ENCODE peak calls at places on chromosome 10, in six cellular contexts. One of them, this sample, is unnamed.

GRCh38 chr10:88831709-88832108 is 19.9 kb downstream of the ANKRD22 start:
- DNase-seq in neural progenitor cell: no peak
- DNase-seq in IMR-90: no peak
- DNase-seq in fibroblast of lung: no peak
- DNase-seq in OCI-LY7: no peak
- DNase-seq in hepatocyte: no peak
- DNase-seq in this sample: no peak

GRCh38 chr10:120503695-120504094 is 46.7 kb downstream of the PLPP4 start:
- DNase-seq in neural progenitor cell: no peak
- DNase-seq in IMR-90: no peak
- DNase-seq in fibroblast of lung: peak
- DNase-seq in OCI-LY7: no peak
- DNase-seq in hepatocyte: peak
- DNase-seq in this sample: no peak

GRCh38 chr10:86117051-86117450 is 249.5 kb downstream of the GRID1 start:
- DNase-seq in neural progenitor cell: no peak
- DNase-seq in IMR-90: no peak
- DNase-seq in fibroblast of lung: no peak
- DNase-seq in OCI-LY7: no peak
- DNase-seq in hepatocyte: no peak
- DNase-seq in this sample: no peak

GRCh38 chr10:98676895-98677294 is 230.2 kb upstream of the HPS1 start:
- DNase-seq in neural progenitor cell: no peak
- DNase-seq in IMR-90: no peak
- DNase-seq in fibroblast of lung: no peak
- DNase-seq in OCI-LY7: no peak
- DNase-seq in hepatocyte: no peak
- DNase-seq in this sample: no peak

GRCh38 chr10:24762966-24763623 is 39.4 kb upstream of the ARHGAP21 start:
- DNase-seq in neural progenitor cell: no peak
- DNase-seq in IMR-90: peak
- DNase-seq in fibroblast of lung: peak
- DNase-seq in OCI-LY7: no peak
- DNase-seq in hepatocyte: no peak
- DNase-seq in this sample: no peak

GRCh38 chr10:47383254-47384147 is 592 bp downstream of the ZNF488 start:
- DNase-seq in neural progenitor cell: peak
- DNase-seq in IMR-90: no peak
- DNase-seq in fibroblast of lung: no peak
- DNase-seq in OCI-LY7: peak
- DNase-seq in hepatocyte: no peak
- DNase-seq in this sample: no peak

GRCh38 chr10:3265081-3265480 is 92.5 kb upstream of the PITRM1 start:
- DNase-seq in neural progenitor cell: no peak
- DNase-seq in IMR-90: peak
- DNase-seq in fibroblast of lung: peak
- DNase-seq in OCI-LY7: no peak
- DNase-seq in hepatocyte: no peak
- DNase-seq in this sample: no peak

GRCh38 chr10:100993986-100994708 is 5.5 kb upstream of the LZTS2 start:
- DNase-seq in neural progenitor cell: peak
- DNase-seq in IMR-90: peak
- DNase-seq in fibroblast of lung: no peak
- DNase-seq in OCI-LY7: no peak
- DNase-seq in hepatocyte: peak
- DNase-seq in this sample: no peak

GRCh38 chr10:19788075-19788686 is 28.1 kb upstream of the PLXDC2 start:
- DNase-seq in neural progenitor cell: peak
- DNase-seq in IMR-90: peak
- DNase-seq in fibroblast of lung: peak
- DNase-seq in OCI-LY7: peak
- DNase-seq in hepatocyte: peak
- DNase-seq in this sample: peak

GRCh38 chr10:34766256-34766580 is 48.9 kb downstream of the PARD3 start:
- DNase-seq in neural progenitor cell: no peak
- DNase-seq in IMR-90: no peak
- DNase-seq in fibroblast of lung: peak
- DNase-seq in OCI-LY7: no peak
- DNase-seq in hepatocyte: no peak
- DNase-seq in this sample: no peak

GRCh38 chr10:8034666-8035640 is 19.5 kb upstream of the GATA3 start:
- DNase-seq in neural progenitor cell: peak
- DNase-seq in IMR-90: no peak
- DNase-seq in fibroblast of lung: peak
- DNase-seq in OCI-LY7: no peak
- DNase-seq in hepatocyte: no peak
- DNase-seq in this sample: peak

GRCh38 chr10:35232509-35232908 is 103.8 kb upstream of the CCNY start:
- DNase-seq in neural progenitor cell: no peak
- DNase-seq in IMR-90: no peak
- DNase-seq in fibroblast of lung: no peak
- DNase-seq in OCI-LY7: no peak
- DNase-seq in hepatocyte: no peak
- DNase-seq in this sample: no peak

GRCh38 chr10:127813290-127813689 is 76.3 kb downstream of the FOXI2 start:
- DNase-seq in neural progenitor cell: peak
- DNase-seq in IMR-90: no peak
- DNase-seq in fibroblast of lung: no peak
- DNase-seq in OCI-LY7: no peak
- DNase-seq in hepatocyte: no peak
- DNase-seq in this sample: no peak

GRCh38 chr10:71241114-71241898 is 28.9 kb downstream of the UNC5B start:
- DNase-seq in neural progenitor cell: no peak
- DNase-seq in IMR-90: peak
- DNase-seq in fibroblast of lung: peak
- DNase-seq in OCI-LY7: no peak
- DNase-seq in hepatocyte: no peak
- DNase-seq in this sample: no peak

GRCh38 chr10:91683976-91684375 is 51.1 kb upstream of the PPP1R3C start:
- DNase-seq in neural progenitor cell: peak
- DNase-seq in IMR-90: peak
- DNase-seq in fibroblast of lung: peak
- DNase-seq in OCI-LY7: no peak
- DNase-seq in hepatocyte: no peak
- DNase-seq in this sample: no peak

GRCh38 chr10:124588736-124589451 is 127.3 kb downstream of the LHPP start:
- DNase-seq in neural progenitor cell: no peak
- DNase-seq in IMR-90: peak
- DNase-seq in fibroblast of lung: peak
- DNase-seq in OCI-LY7: no peak
- DNase-seq in hepatocyte: peak
- DNase-seq in this sample: no peak

GRCh38 chr10:68154211-68154497 is 44.9 kb downstream of the MYPN start:
- DNase-seq in neural progenitor cell: peak
- DNase-seq in IMR-90: peak
- DNase-seq in fibroblast of lung: peak
- DNase-seq in OCI-LY7: peak
- DNase-seq in hepatocyte: no peak
- DNase-seq in this sample: no peak

GRCh38 chr10:57657164-57657765 is 610.4 kb downstream of the IPMK start:
- DNase-seq in neural progenitor cell: peak
- DNase-seq in IMR-90: peak
- DNase-seq in fibroblast of lung: peak
- DNase-seq in OCI-LY7: peak
- DNase-seq in hepatocyte: peak
- DNase-seq in this sample: peak

GRCh38 chr10:14014423-14014822 is 316.3 kb downstream of the FRMD4A start:
- DNase-seq in neural progenitor cell: no peak
- DNase-seq in IMR-90: no peak
- DNase-seq in fibroblast of lung: no peak
- DNase-seq in OCI-LY7: no peak
- DNase-seq in hepatocyte: no peak
- DNase-seq in this sample: no peak

GRCh38 chr10:14008648-14009072 is 322.1 kb downstream of the FRMD4A start:
- DNase-seq in neural progenitor cell: no peak
- DNase-seq in IMR-90: peak
- DNase-seq in fibroblast of lung: no peak
- DNase-seq in OCI-LY7: no peak
- DNase-seq in hepatocyte: no peak
- DNase-seq in this sample: no peak

GRCh38 chr10:14009315-14010082 is 321.2 kb downstream of the FRMD4A start:
- DNase-seq in neural progenitor cell: no peak
- DNase-seq in IMR-90: peak
- DNase-seq in fibroblast of lung: peak
- DNase-seq in OCI-LY7: no peak
- DNase-seq in hepatocyte: peak
- DNase-seq in this sample: no peak

GRCh38 chr10:14010827-14011574 is 319.7 kb downstream of the FRMD4A start:
- DNase-seq in neural progenitor cell: no peak
- DNase-seq in IMR-90: no peak
- DNase-seq in fibroblast of lung: no peak
- DNase-seq in OCI-LY7: no peak
- DNase-seq in hepatocyte: no peak
- DNase-seq in this sample: no peak

GRCh38 chr10:14010083-14010551 is 320.6 kb downstream of the FRMD4A start:
- DNase-seq in neural progenitor cell: peak
- DNase-seq in IMR-90: peak
- DNase-seq in fibroblast of lung: peak
- DNase-seq in OCI-LY7: no peak
- DNase-seq in hepatocyte: no peak
- DNase-seq in this sample: no peak
- H3K27ac ChIP-seq in neural progenitor cell: no peak
- H3K27ac ChIP-seq in IMR-90: peak
- H3K27ac ChIP-seq in fibroblast of lung: peak
- H3K27ac ChIP-seq in OCI-LY7: no peak
- H3K27ac ChIP-seq in hepatocyte: peak
- H3K27ac ChIP-seq in this sample: no peak

DNA sequence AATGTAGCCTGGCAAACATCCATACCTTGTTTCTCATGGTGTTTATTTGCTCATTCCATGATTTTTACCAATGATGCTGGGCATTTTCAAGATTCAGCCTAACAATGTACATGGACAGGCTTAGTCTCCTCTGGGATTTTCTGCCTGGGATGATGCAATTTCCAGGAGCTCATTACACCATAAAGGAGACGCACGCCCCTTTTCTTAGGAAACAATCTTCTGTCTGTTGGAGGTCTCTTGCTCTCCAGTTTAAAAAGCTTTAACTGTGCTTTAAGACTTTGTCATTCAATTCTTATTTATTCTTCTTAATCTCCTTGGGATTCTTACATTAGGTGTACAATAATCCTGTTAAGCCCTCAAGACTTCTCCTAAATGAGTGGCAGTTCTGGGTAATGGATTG is 150.3 kb upstream of the NRP1 start:
- DNase-seq in neural progenitor cell: peak
- DNase-seq in IMR-90: peak
- DNase-seq in fibroblast of lung: no peak
- DNase-seq in OCI-LY7: no peak
- DNase-seq in hepatocyte: peak
- DNase-seq in this sample: no peak
- H2AFZ ChIP-seq in neural progenitor cell: no peak
- H2AFZ ChIP-seq in IMR-90: no peak
- H2AFZ ChIP-seq in fibroblast of lung: no peak
- H2AFZ ChIP-seq in OCI-LY7: no peak
- H2AFZ ChIP-seq in hepatocyte: no peak
- H2AFZ ChIP-seq in this sample: no peak

DNA sequence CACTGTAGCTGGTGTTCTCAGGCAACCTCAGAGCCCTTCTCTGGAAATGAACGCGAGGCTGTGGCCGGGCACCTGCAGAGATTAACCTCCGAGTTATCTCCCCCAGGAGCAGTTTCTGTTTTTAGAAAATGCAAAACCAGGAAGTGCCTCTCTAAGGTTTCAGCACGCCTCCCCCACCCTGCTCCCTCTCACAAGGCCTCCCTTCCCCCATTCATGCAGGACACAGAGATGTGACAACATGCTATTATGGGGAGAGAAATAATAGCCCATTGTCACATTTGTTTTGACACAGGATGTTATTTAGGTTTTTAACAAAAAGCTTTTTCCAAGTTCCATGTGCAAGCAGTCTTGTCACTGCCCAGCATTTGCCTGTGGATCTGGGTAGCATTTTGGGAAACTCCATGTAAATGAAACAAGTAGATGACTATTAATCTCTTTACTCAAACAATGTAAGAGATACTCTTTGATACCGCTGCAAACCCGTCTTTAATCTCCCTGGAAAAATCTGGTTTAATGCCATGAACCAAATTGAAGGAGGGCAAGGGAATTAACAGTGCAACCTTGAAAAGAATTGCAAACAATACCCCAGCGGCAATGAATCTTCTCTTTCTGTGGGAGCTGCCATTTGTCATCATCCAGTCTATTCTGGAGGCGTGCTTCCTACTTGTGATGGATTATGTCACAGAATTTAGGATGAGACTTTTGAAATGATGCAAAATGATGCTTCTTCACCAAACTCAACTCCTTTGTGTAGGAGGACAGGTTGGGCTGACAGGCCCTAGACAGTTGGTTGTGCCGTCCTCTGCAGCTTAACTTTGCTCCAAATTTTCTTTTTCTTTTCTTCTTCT is 86.5 kb upstream of the NMT2 start:
- DNase-seq in neural progenitor cell: no peak
- DNase-seq in IMR-90: no peak
- DNase-seq in fibroblast of lung: no peak
- DNase-seq in OCI-LY7: no peak
- DNase-seq in hepatocyte: no peak
- DNase-seq in this sample: no peak
- H3K27ac ChIP-seq in neural progenitor cell: no peak
- H3K27ac ChIP-seq in IMR-90: no peak
- H3K27ac ChIP-seq in fibroblast of lung: no peak
- H3K27ac ChIP-seq in OCI-LY7: no peak
- H3K27ac ChIP-seq in hepatocyte: no peak
- H3K27ac ChIP-seq in this sample: no peak

GRCh38 chr10:76354921-76355320 is 923.5 kb downstream of the LRMDA start:
- DNase-seq in neural progenitor cell: no peak
- DNase-seq in IMR-90: no peak
- DNase-seq in fibroblast of lung: no peak
- DNase-seq in OCI-LY7: no peak
- DNase-seq in hepatocyte: no peak
- DNase-seq in this sample: no peak

GRCh38 chr10:76353124-76353851 is 921.9 kb downstream of the LRMDA start:
- DNase-seq in neural progenitor cell: no peak
- DNase-seq in IMR-90: no peak
- DNase-seq in fibroblast of lung: peak
- DNase-seq in OCI-LY7: no peak
- DNase-seq in hepatocyte: no peak
- DNase-seq in this sample: no peak

GRCh38 chr10:76354349-76354748 is 922.9 kb downstream of the LRMDA start:
- DNase-seq in neural progenitor cell: no peak
- DNase-seq in IMR-90: no peak
- DNase-seq in fibroblast of lung: no peak
- DNase-seq in OCI-LY7: no peak
- DNase-seq in hepatocyte: no peak
- DNase-seq in this sample: no peak

GRCh38 chr10:76352300-76352699 is 920.9 kb downstream of the LRMDA start:
- DNase-seq in neural progenitor cell: no peak
- DNase-seq in IMR-90: peak
- DNase-seq in fibroblast of lung: peak
- DNase-seq in OCI-LY7: no peak
- DNase-seq in hepatocyte: no peak
- DNase-seq in this sample: no peak

DNA sequence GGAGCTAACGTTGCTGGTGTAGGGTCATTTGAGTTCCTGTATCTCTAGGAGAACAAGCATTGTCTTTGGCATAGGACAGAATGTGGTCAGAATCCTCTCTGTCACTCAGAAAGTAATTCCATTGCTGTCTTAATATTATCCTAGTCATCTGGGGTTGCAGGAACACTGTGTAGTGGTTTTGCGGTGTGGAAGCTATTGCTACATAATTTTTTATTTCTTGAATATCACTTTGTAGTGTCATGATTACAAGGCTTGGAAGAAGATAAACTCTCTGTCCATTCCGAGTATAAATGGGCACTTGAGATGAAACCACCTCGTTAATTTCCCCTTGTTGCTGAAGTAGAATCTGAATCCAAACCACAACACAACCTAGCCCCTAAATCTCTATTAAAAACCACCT is 919.2 kb downstream of the LRMDA start:
- DNase-seq in neural progenitor cell: no peak
- DNase-seq in IMR-90: no peak
- DNase-seq in fibroblast of lung: peak
- DNase-seq in OCI-LY7: no peak
- DNase-seq in hepatocyte: no peak
- DNase-seq in this sample: no peak
- H2AFZ ChIP-seq in neural progenitor cell: no peak
- H2AFZ ChIP-seq in IMR-90: no peak
- H2AFZ ChIP-seq in fibroblast of lung: no peak
- H2AFZ ChIP-seq in OCI-LY7: no peak
- H2AFZ ChIP-seq in hepatocyte: no peak
- H2AFZ ChIP-seq in this sample: no peak